ENCODE peak calls at places on chromosome 11, in ten cellular contexts. One of them, this sample, is unnamed.
A peak's percentile ranks its signal among the peaks of the same experiment; 100 is the strongest.

GRCh38 chr11:14764899-14765527 is 121.4 kb downstream of the PDE3B start:
- DNase-seq in H7: no peak
- DNase-seq in bronchial epithelial cell: peak; percentile 36
- DNase-seq in neural progenitor cell: no peak
- DNase-seq in mucosa of descending colon: no peak
- DNase-seq in thyroid gland: no peak
- DNase-seq in tibial nerve: no peak
- DNase-seq in brain microvascular endothelial cell: peak; percentile 31
- DNase-seq in naive thymus-derived CD4-positive, alpha-beta T cell: peak; percentile 92
- DNase-seq in skeletal muscle cell: no peak
- DNase-seq in this sample: peak; percentile 97

GRCh38 chr11:118633979-118634378 is 26.6 kb downstream of the PHLDB1 start:
- DNase-seq in H7: no peak
- DNase-seq in bronchial epithelial cell: no peak
- DNase-seq in neural progenitor cell: peak; percentile 4
- DNase-seq in mucosa of descending colon: no peak
- DNase-seq in thyroid gland: no peak
- DNase-seq in tibial nerve: no peak
- DNase-seq in brain microvascular endothelial cell: no peak
- DNase-seq in naive thymus-derived CD4-positive, alpha-beta T cell: no peak
- DNase-seq in skeletal muscle cell: no peak
- DNase-seq in this sample: no peak

GRCh38 chr11:60950933-60951610 is 904 bp downstream of the SLC15A3 start:
- DNase-seq in H7: peak; percentile 81
- DNase-seq in bronchial epithelial cell: no peak
- DNase-seq in neural progenitor cell: peak; percentile 57
- DNase-seq in mucosa of descending colon: peak; percentile 65
- DNase-seq in thyroid gland: peak; percentile 41
- DNase-seq in tibial nerve: no peak
- DNase-seq in brain microvascular endothelial cell: no peak
- DNase-seq in naive thymus-derived CD4-positive, alpha-beta T cell: peak; percentile 44
- DNase-seq in skeletal muscle cell: no peak
- DNase-seq in this sample: no peak

GRCh38 chr11:78192223-78192719 is 3.6 kb downstream of the USP35 start:
- DNase-seq in H7: no peak
- DNase-seq in bronchial epithelial cell: no peak
- DNase-seq in neural progenitor cell: no peak
- DNase-seq in mucosa of descending colon: peak; percentile 36
- DNase-seq in thyroid gland: peak; percentile 57
- DNase-seq in tibial nerve: no peak
- DNase-seq in brain microvascular endothelial cell: no peak
- DNase-seq in naive thymus-derived CD4-positive, alpha-beta T cell: no peak
- DNase-seq in skeletal muscle cell: no peak
- DNase-seq in this sample: no peak

GRCh38 chr11:100791103-100791502 is 104.0 kb downstream of the ARHGAP42 start:
- DNase-seq in H7: peak; percentile 39
- DNase-seq in bronchial epithelial cell: no peak
- DNase-seq in neural progenitor cell: no peak
- DNase-seq in mucosa of descending colon: no peak
- DNase-seq in thyroid gland: no peak
- DNase-seq in tibial nerve: no peak
- DNase-seq in brain microvascular endothelial cell: no peak
- DNase-seq in naive thymus-derived CD4-positive, alpha-beta T cell: no peak
- DNase-seq in skeletal muscle cell: no peak
- DNase-seq in this sample: no peak

GRCh38 chr11:10303558-10304363 is 1.1 kb upstream of the ADM start:
- DNase-seq in H7: peak; percentile 79
- DNase-seq in bronchial epithelial cell: peak; percentile 86
- DNase-seq in neural progenitor cell: peak; percentile 41
- DNase-seq in mucosa of descending colon: peak; percentile 76
- DNase-seq in thyroid gland: peak; percentile 72
- DNase-seq in tibial nerve: no peak
- DNase-seq in brain microvascular endothelial cell: peak; percentile 52
- DNase-seq in naive thymus-derived CD4-positive, alpha-beta T cell: peak; percentile 36
- DNase-seq in skeletal muscle cell: no peak
- DNase-seq in this sample: no peak

GRCh38 chr11:36446135-36446534 is 63.9 kb downstream of the TRAF6 start:
- DNase-seq in H7: no peak
- DNase-seq in bronchial epithelial cell: no peak
- DNase-seq in neural progenitor cell: no peak
- DNase-seq in mucosa of descending colon: no peak
- DNase-seq in thyroid gland: no peak
- DNase-seq in tibial nerve: no peak
- DNase-seq in brain microvascular endothelial cell: no peak
- DNase-seq in naive thymus-derived CD4-positive, alpha-beta T cell: no peak
- DNase-seq in skeletal muscle cell: no peak
- DNase-seq in this sample: no peak

GRCh38 chr11:61961570-61962212 is 5.7 kb downstream of the FTH1 start:
- DNase-seq in H7: peak; percentile 13
- DNase-seq in bronchial epithelial cell: no peak
- DNase-seq in neural progenitor cell: no peak
- DNase-seq in mucosa of descending colon: no peak
- DNase-seq in thyroid gland: no peak
- DNase-seq in tibial nerve: peak; percentile 73
- DNase-seq in brain microvascular endothelial cell: peak; percentile 41
- DNase-seq in naive thymus-derived CD4-positive, alpha-beta T cell: no peak
- DNase-seq in skeletal muscle cell: no peak
- DNase-seq in this sample: no peak

GRCh38 chr11:82873919-82874333 is 26.3 kb downstream of the PRCP start:
- DNase-seq in H7: no peak
- DNase-seq in bronchial epithelial cell: no peak
- DNase-seq in neural progenitor cell: no peak
- DNase-seq in mucosa of descending colon: no peak
- DNase-seq in thyroid gland: no peak
- DNase-seq in tibial nerve: no peak
- DNase-seq in brain microvascular endothelial cell: no peak
- DNase-seq in naive thymus-derived CD4-positive, alpha-beta T cell: peak; percentile 28
- DNase-seq in skeletal muscle cell: no peak
- DNase-seq in this sample: peak; percentile 66

GRCh38 chr11:78081583-78081982 is 1.9 kb upstream of the NDUFC2 start:
- DNase-seq in H7: no peak
- DNase-seq in bronchial epithelial cell: no peak
- DNase-seq in neural progenitor cell: no peak
- DNase-seq in mucosa of descending colon: no peak
- DNase-seq in thyroid gland: no peak
- DNase-seq in tibial nerve: no peak
- DNase-seq in brain microvascular endothelial cell: no peak
- DNase-seq in naive thymus-derived CD4-positive, alpha-beta T cell: no peak
- DNase-seq in skeletal muscle cell: no peak
- DNase-seq in this sample: peak; percentile 53

GRCh38 chr11:2366271-2366670 is 10.8 kb upstream of the CD81 start:
- DNase-seq in H7: peak; percentile 45
- DNase-seq in bronchial epithelial cell: no peak
- DNase-seq in neural progenitor cell: no peak
- DNase-seq in mucosa of descending colon: no peak
- DNase-seq in thyroid gland: peak; percentile 44
- DNase-seq in tibial nerve: no peak
- DNase-seq in brain microvascular endothelial cell: no peak
- DNase-seq in naive thymus-derived CD4-positive, alpha-beta T cell: no peak
- DNase-seq in skeletal muscle cell: no peak
- DNase-seq in this sample: no peak

GRCh38 chr11:45085657-45086501 is 60.6 kb upstream of the PRDM11 start:
- DNase-seq in H7: peak; percentile 61
- DNase-seq in bronchial epithelial cell: no peak
- DNase-seq in neural progenitor cell: peak; percentile 57
- DNase-seq in mucosa of descending colon: no peak
- DNase-seq in thyroid gland: no peak
- DNase-seq in tibial nerve: no peak
- DNase-seq in brain microvascular endothelial cell: no peak
- DNase-seq in naive thymus-derived CD4-positive, alpha-beta T cell: no peak
- DNase-seq in skeletal muscle cell: no peak
- DNase-seq in this sample: no peak

GRCh38 chr11:92269841-92270240 is 45.2 kb downstream of the FAT3 start:
- DNase-seq in H7: no peak
- DNase-seq in bronchial epithelial cell: no peak
- DNase-seq in neural progenitor cell: no peak
- DNase-seq in mucosa of descending colon: no peak
- DNase-seq in thyroid gland: no peak
- DNase-seq in tibial nerve: no peak
- DNase-seq in brain microvascular endothelial cell: no peak
- DNase-seq in naive thymus-derived CD4-positive, alpha-beta T cell: no peak
- DNase-seq in skeletal muscle cell: no peak
- DNase-seq in this sample: no peak

DNA sequence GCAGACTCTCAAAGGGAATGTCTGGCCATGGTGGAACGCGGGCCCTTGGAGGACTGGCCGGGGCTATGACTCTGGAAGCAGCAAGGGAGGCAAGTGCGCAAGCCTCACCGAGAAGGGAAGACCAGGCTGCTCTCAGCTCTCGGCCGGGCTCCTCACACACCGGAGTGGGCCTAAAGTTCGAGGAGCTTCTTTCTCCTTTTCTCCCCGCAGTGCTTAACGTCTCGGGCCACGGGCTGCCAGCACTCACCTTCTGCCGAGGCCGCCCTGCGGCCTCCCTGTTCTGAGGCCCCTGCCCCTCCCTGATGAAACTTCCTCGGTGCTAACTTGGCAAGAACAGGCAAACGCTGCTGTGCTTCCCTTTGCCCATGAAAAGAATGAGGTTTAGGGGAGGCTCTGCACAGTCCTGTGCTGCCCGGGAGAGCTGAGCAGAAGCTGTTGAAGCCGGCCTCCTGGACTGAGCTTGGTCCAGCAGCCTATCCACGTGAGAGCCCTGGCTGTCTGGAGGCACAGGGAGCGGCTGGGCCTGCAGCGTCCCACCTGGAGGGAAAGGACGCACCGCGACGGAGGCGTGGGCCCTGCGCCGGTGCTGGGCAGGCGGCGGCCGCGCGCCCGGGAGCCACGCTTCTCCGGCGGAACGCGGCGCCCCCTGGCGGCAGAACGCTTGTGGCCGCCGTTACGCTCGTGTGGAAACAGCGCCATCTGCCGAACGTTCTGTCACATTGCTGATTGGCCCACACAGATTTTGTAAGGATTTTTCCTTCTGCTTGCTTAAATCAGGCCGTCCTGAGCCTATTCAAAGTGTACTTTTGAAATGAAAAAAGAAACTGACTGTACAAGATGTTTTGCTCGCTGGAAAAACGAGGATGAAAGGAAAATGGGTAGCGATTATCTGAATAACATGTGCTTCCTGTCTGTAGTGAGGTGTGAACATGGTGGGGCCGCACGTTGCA is 65.0 kb upstream of the TMEM45B start:
- DNase-seq in H7: peak; percentile 88
- DNase-seq in bronchial epithelial cell: peak; percentile 55
- DNase-seq in neural progenitor cell: peak; percentile 91
- DNase-seq in mucosa of descending colon: peak; percentile 77
- DNase-seq in thyroid gland: peak; percentile 85
- DNase-seq in tibial nerve: peak; percentile 42
- DNase-seq in brain microvascular endothelial cell: peak; percentile 29
- DNase-seq in naive thymus-derived CD4-positive, alpha-beta T cell: peak; percentile 84
- DNase-seq in skeletal muscle cell: peak; percentile 9
- DNase-seq in this sample: peak; percentile 70
- H3K4me3 ChIP-seq in H7: peak overlapping the region; percentile 12
- H3K4me3 ChIP-seq in bronchial epithelial cell: no peak overlapping the region
- H3K4me3 ChIP-seq in neural progenitor cell: no peak overlapping the region
- H3K4me3 ChIP-seq in mucosa of descending colon: no peak overlapping the region
- H3K4me3 ChIP-seq in thyroid gland: no peak overlapping the region
- H3K4me3 ChIP-seq in tibial nerve: peak overlapping the region; percentile 9
- H3K4me3 ChIP-seq in brain microvascular endothelial cell: peak overlapping the region; percentile 39
- H3K4me3 ChIP-seq in naive thymus-derived CD4-positive, alpha-beta T cell: peak overlapping the region; percentile 51
- H3K4me3 ChIP-seq in skeletal muscle cell: peak overlapping the region; percentile 32
- H3K4me3 ChIP-seq in this sample: peak overlapping the region; percentile 27

GRCh38 chr11:75826463-75827220 is 11.6 kb downstream of the UVRAG start:
- DNase-seq in H7: no peak
- DNase-seq in bronchial epithelial cell: peak; percentile 11
- DNase-seq in neural progenitor cell: peak; percentile 25
- DNase-seq in mucosa of descending colon: no peak
- DNase-seq in thyroid gland: no peak
- DNase-seq in tibial nerve: peak; percentile 23
- DNase-seq in brain microvascular endothelial cell: no peak
- DNase-seq in naive thymus-derived CD4-positive, alpha-beta T cell: no peak
- DNase-seq in skeletal muscle cell: no peak
- DNase-seq in this sample: no peak
- H3K4me3 ChIP-seq in H7: no peak overlapping the region
- H3K4me3 ChIP-seq in bronchial epithelial cell: no peak overlapping the region
- H3K4me3 ChIP-seq in neural progenitor cell: no peak overlapping the region
- H3K4me3 ChIP-seq in mucosa of descending colon: no peak overlapping the region
- H3K4me3 ChIP-seq in thyroid gland: no peak overlapping the region
- H3K4me3 ChIP-seq in tibial nerve: no peak overlapping the region
- H3K4me3 ChIP-seq in brain microvascular endothelial cell: no peak overlapping the region
- H3K4me3 ChIP-seq in naive thymus-derived CD4-positive, alpha-beta T cell: no peak overlapping the region
- H3K4me3 ChIP-seq in skeletal muscle cell: no peak overlapping the region
- H3K4me3 ChIP-seq in this sample: no peak overlapping the region

GRCh38 chr11:19116971-19117759 is at the start of gene ZDHHC13:
- DNase-seq in H7: peak; percentile 98
- DNase-seq in bronchial epithelial cell: peak; percentile 89
- DNase-seq in neural progenitor cell: peak; percentile 94
- DNase-seq in mucosa of descending colon: peak; percentile 98
- DNase-seq in thyroid gland: peak; percentile 96
- DNase-seq in tibial nerve: peak; percentile 86
- DNase-seq in brain microvascular endothelial cell: peak; percentile 86
- DNase-seq in naive thymus-derived CD4-positive, alpha-beta T cell: peak; percentile 92
- DNase-seq in skeletal muscle cell: peak; percentile 64
- DNase-seq in this sample: peak; percentile 92
- H3K4me3 ChIP-seq in H7: peak within 1 kb of the TSS; percentile 79
- H3K4me3 ChIP-seq in bronchial epithelial cell: peak within 1 kb of the TSS; percentile 82
- H3K4me3 ChIP-seq in neural progenitor cell: peak within 1 kb of the TSS; percentile 68
- H3K4me3 ChIP-seq in mucosa of descending colon: peak within 1 kb of the TSS; percentile 64
- H3K4me3 ChIP-seq in thyroid gland: peak within 1 kb of the TSS; percentile 49
- H3K4me3 ChIP-seq in tibial nerve: peak within 1 kb of the TSS; percentile 68
- H3K4me3 ChIP-seq in brain microvascular endothelial cell: peak within 1 kb of the TSS; percentile 84
- H3K4me3 ChIP-seq in naive thymus-derived CD4-positive, alpha-beta T cell: peak within 1 kb of the TSS; percentile 82
- H3K4me3 ChIP-seq in skeletal muscle cell: peak within 1 kb of the TSS; percentile 87
- H3K4me3 ChIP-seq in this sample: peak within 1 kb of the TSS; percentile 77

GRCh38 chr11:27722117-27722844 is 22.0 kb upstream of the BDNF start:
- DNase-seq in H7: peak; percentile 81
- DNase-seq in bronchial epithelial cell: peak; percentile 47
- DNase-seq in neural progenitor cell: peak; percentile 58
- DNase-seq in mucosa of descending colon: no peak
- DNase-seq in thyroid gland: no peak
- DNase-seq in tibial nerve: no peak
- DNase-seq in brain microvascular endothelial cell: peak; percentile 45
- DNase-seq in naive thymus-derived CD4-positive, alpha-beta T cell: no peak
- DNase-seq in skeletal muscle cell: no peak
- DNase-seq in this sample: no peak
- H3K4me3 ChIP-seq in H7: peak overlapping the region; percentile 66
- H3K4me3 ChIP-seq in bronchial epithelial cell: peak overlapping the region; percentile 26
- H3K4me3 ChIP-seq in neural progenitor cell: peak overlapping the region; percentile 69
- H3K4me3 ChIP-seq in mucosa of descending colon: no peak overlapping the region
- H3K4me3 ChIP-seq in thyroid gland: no peak overlapping the region
- H3K4me3 ChIP-seq in tibial nerve: peak overlapping the region; percentile 9
- H3K4me3 ChIP-seq in brain microvascular endothelial cell: peak overlapping the region; percentile 61
- H3K4me3 ChIP-seq in naive thymus-derived CD4-positive, alpha-beta T cell: no peak overlapping the region
- H3K4me3 ChIP-seq in skeletal muscle cell: peak overlapping the region; percentile 62
- H3K4me3 ChIP-seq in this sample: no peak overlapping the region

GRCh38 chr11:32775908-32776307 is 18.6 kb downstream of the CCDC73 start:
- DNase-seq in H7: no peak
- DNase-seq in bronchial epithelial cell: no peak
- DNase-seq in neural progenitor cell: no peak
- DNase-seq in mucosa of descending colon: no peak
- DNase-seq in thyroid gland: no peak
- DNase-seq in tibial nerve: no peak
- DNase-seq in brain microvascular endothelial cell: no peak
- DNase-seq in naive thymus-derived CD4-positive, alpha-beta T cell: no peak
- DNase-seq in skeletal muscle cell: no peak
- DNase-seq in this sample: no peak
- H3K4me3 ChIP-seq in H7: no peak overlapping the region
- H3K4me3 ChIP-seq in bronchial epithelial cell: no peak overlapping the region
- H3K4me3 ChIP-seq in neural progenitor cell: no peak overlapping the region
- H3K4me3 ChIP-seq in mucosa of descending colon: no peak overlapping the region
- H3K4me3 ChIP-seq in thyroid gland: no peak overlapping the region
- H3K4me3 ChIP-seq in tibial nerve: no peak overlapping the region
- H3K4me3 ChIP-seq in brain microvascular endothelial cell: no peak overlapping the region
- H3K4me3 ChIP-seq in naive thymus-derived CD4-positive, alpha-beta T cell: no peak overlapping the region
- H3K4me3 ChIP-seq in skeletal muscle cell: no peak overlapping the region
- H3K4me3 ChIP-seq in this sample: no peak overlapping the region

This sample was measured in Jurkat, Clone E6-1.